ENCODE peak calls at places on chromosome 10, in five cellular contexts. R is SK-N-SH, Z is HCT116, I is H1, S is GM12878. D is an unnamed sample.

GRCh38 chr10:71090801-71091200 is 121.6 kb upstream of the UNC5B start:
- DNase-seq in R (no peak), Z (no peak), I (peak), S (no peak), D (no peak)

GRCh38 chr10:70666960-70667798 is 5.1 kb upstream of the ADAMTS14 start:
- DNase-seq in R (no peak), Z (no peak), I (no peak), S (no peak), D (no peak)

GRCh38 chr10:15804109-15804508 is 56.2 kb downstream of the MINDY3 start:
- DNase-seq in R (no peak), Z (no peak), I (no peak), S (no peak), D (no peak)

GRCh38 chr10:127612-128432 is 7.4 kb upstream of the ZMYND11 start:
- DNase-seq in R (no peak), Z (no peak), I (no peak), S (peak), D (no peak)

GRCh38 chr10:128916339-128916738 is 550.7 kb upstream of the MGMT start:
- DNase-seq in R (no peak), Z (no peak), I (no peak), S (no peak), D (no peak)

GRCh38 chr10:130745831-130746230 is 565.7 kb downstream of the TCERG1L start:
- DNase-seq in R (no peak), Z (no peak), I (no peak), S (no peak), D (no peak)

GRCh38 chr10:92517034-92517655 is 56.7 kb downstream of the IDE start:
- DNase-seq in R (peak), Z (peak), I (peak), S (peak), D (peak)

GRCh38 chr10:48804740-48805182 is 120.1 kb downstream of the WDFY4 start:
- DNase-seq in R (peak), Z (no peak), I (no peak), S (peak), D (no peak)

GRCh38 chr10:26449726-26450125 is 11.6 kb downstream of the APBB1IP start:
- DNase-seq in R (no peak), Z (no peak), I (no peak), S (no peak), D (no peak)

GRCh38 chr10:88157981-88158465 is 294.6 kb downstream of the PTEN start:
- DNase-seq in R (no peak), Z (no peak), I (no peak), S (no peak), D (no peak)

GRCh38 chr10:73732426-73732825 is 11.7 kb upstream of the SEC24C start:
- DNase-seq in R (no peak), Z (no peak), I (no peak), S (no peak), D (no peak)

GRCh38 chr10:113381906-113382562 is 170.8 kb upstream of the HABP2 start:
- DNase-seq in R (no peak), Z (no peak), I (no peak), S (no peak), D (no peak)

GRCh38 chr10:49115015-49115795 is at the start of gene VSTM4:
- DNase-seq in R (peak), Z (no peak), I (peak), S (no peak), D (no peak)

GRCh38 chr10:97764519-97764931 is 7.3 kb downstream of the SFRP5 start:
- DNase-seq in R (no peak), Z (no peak), I (no peak), S (no peak), D (no peak)

GRCh38 chr10:11551915-11552602 is 59.4 kb downstream of the USP6NL start:
- DNase-seq in R (no peak), Z (peak), I (no peak), S (no peak), D (no peak)

GRCh38 chr10:100038561-100039071 is 28.9 kb upstream of the DNMBP start:
- DNase-seq in R (no peak), Z (no peak), I (no peak), S (no peak), D (no peak)

GRCh38 chr10:119489572-119490326 is 52.8 kb downstream of the RGS10 start:
- DNase-seq in R (peak), Z (peak), I (peak), S (no peak), D (no peak)

DNA sequence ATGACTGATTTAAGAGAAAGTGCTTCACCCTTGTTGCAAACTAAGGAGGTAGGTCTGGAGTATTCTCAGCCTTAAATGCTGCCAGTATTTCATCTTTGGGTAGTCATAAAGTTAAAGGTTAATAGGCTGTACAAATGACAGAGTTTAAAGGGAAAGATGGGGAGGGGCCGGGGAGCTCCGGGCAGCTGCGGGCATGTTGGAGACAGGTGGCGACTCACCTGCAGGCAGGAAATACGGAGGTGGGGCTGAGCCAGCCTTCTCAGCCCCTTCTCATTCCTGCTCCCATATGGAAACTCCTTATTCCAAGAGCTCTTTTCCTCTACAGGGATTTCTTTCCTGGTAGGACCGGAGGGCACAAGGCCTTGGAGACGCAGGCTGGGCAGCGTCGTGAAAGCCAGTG is 31.8 kb upstream of the HMX3 start:
- DNase-seq in R (no peak), Z (no peak), I (no peak), S (no peak), D (no peak)
- TF ChIP-seq JUND in R (no peak), Z (no peak), I (no peak), S (no peak), D (no peak)

DNA sequence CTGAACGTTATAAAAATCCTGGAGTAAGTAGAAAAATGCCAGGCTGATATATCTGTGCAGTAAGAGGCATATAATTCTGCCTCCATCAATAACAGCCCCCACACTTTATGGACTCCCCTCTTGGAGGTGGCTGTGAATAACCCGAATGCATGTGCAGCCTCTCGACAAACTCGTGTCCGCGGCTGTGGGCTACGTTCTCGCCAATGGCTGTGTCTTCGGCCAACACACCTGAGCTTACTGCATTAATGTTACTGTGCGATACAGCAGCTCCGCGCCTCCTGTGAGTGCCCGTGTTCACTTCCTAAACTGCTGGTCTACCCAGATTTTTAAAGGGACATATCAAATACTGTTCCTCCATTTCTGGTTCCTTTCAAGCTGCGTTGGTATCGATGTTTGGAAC is 209.4 kb downstream of the ADARB2 start:
- DNase-seq in R (no peak), Z (no peak), I (no peak), S (no peak), D (no peak)
- TF ChIP-seq JUND in R (no peak), Z (no peak), I (no peak), S (no peak), D (no peak)

GRCh38 chr10:80617807-80618206 is 80.1 kb downstream of the SH2D4B start:
- DNase-seq in R (no peak), Z (no peak), I (no peak), S (no peak), D (no peak)
- TF ChIP-seq JUND in R (no peak), Z (no peak), I (no peak), S (no peak), D (no peak)

DNA sequence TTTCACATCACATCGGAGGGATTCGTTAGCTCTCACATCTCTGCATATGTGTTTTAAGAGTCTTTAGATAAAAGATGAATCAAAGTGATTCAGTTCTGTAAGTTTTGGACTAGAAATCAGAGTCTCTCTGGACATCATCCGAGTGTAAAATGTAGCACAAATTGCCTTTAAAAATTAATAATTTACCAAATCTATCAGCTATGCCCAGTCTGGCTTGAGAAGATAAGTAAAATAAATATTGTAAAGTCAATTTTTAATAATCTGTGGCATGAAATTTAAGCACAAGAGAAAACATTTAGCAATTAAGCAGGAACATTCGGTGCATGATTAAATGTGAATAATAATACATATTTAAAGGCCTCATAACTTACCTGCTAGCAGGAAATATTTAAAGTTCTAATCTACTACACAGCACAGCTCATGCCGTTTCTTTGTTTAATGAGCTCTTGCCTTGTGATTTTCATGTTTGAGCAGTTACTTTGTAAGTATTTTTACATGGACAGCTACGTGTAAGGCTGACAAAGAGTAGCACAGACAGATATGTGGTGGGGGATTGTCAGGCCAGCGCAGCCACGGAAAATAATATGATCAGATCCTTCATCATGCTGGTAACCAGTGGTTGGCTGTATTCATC is 317.4 kb downstream of the ADARB2 start:
- DNase-seq in R (no peak), Z (no peak), I (no peak), S (no peak), D (no peak)
- TF ChIP-seq JUND in R (no peak), Z (no peak), I (no peak), S (no peak), D (no peak)

GRCh38 chr10:133279266-133279960 is 2.7 kb upstream of the ADAM8 start:
- DNase-seq in R (no peak), Z (no peak), I (no peak), S (no peak), D (no peak)

GRCh38 chr10:133277993-133278576 is 1.4 kb upstream of the ADAM8 start:
- DNase-seq in R (no peak), Z (no peak), I (no peak), S (no peak), D (peak)

GRCh38 chr10:133279961-133280283 is 3.3 kb upstream of the ADAM8 start:
- DNase-seq in R (no peak), Z (no peak), I (no peak), S (no peak), D (no peak)

GRCh38 chr10:133277277-133277992 is 767 bp upstream of the ADAM8 start:
- DNase-seq in R (no peak), Z (no peak), I (no peak), S (no peak), D (no peak)

GRCh38 chr10:133278577-133279265 is 2.1 kb upstream of the ADAM8 start:
- DNase-seq in R (no peak), Z (no peak), I (no peak), S (no peak), D (peak)
- TF ChIP-seq JUND in R (no peak), Z (no peak), I (no peak), S (no peak), D (no peak)

DNA sequence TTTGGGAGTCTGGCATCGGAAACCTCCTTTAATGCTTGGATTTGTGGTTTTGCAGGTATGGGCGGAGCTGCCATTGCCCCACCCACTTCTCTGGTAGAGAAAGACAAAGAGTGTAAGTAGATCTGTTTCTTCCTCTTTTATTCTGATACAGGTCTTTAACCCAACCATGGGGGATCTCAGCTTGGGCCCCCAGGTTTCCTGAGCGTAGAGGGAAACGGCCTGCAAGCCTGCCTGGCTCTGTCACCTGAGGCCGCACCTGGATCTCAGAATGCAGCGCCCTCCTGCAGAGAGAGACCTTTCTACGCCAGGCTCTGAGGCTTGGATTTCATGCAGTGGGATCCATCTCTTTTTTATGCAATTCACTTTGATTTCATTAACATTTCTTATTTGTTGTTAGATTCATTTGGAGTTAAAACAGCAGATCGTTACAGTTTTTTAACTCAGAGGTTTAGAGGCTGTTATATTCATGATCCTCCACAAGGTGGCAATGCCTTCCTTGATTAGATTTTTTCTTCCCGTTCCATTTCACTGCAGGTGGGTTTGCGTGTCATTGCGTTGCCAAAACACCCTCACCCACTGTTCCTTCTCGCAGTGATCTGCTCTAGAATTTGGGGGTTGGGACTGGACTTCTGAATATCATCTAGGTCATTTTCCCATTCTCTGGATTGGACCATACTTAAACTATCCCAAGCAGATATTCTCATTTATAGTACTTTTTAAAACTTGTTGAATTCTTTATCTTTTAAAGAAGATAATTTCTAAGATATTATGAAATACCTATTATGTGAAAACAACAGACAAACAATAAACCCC is 20.0 kb downstream of the RBM17 start:
- DNase-seq in R (peak), Z (peak), I (no peak), S (no peak), D (peak)
- TF ChIP-seq JUND in R (no peak), Z (no peak), I (no peak), S (no peak), D (no peak)

GRCh38 chr10:124211921-124212320 is 118.5 kb upstream of the CHST15 start:
- DNase-seq in R (no peak), Z (no peak), I (no peak), S (no peak), D (no peak)
- TF ChIP-seq JUND in R (no peak), Z (no peak), I (no peak), S (no peak), D (no peak)

GRCh38 chr10:125839176-125839575 is 15.8 kb downstream of the BCCIP start:
- DNase-seq in R (no peak), Z (no peak), I (no peak), S (no peak), D (no peak)

GRCh38 chr10:125843603-125844329 is 20.4 kb downstream of the BCCIP start:
- DNase-seq in R (no peak), Z (no peak), I (no peak), S (no peak), D (no peak)

GRCh38 chr10:125844673-125845300 is 21.4 kb downstream of the BCCIP start:
- DNase-seq in R (no peak), Z (no peak), I (no peak), S (no peak), D (no peak)

GRCh38 chr10:125840406-125840805 is 17.1 kb downstream of the BCCIP start:
- DNase-seq in R (no peak), Z (no peak), I (no peak), S (no peak), D (no peak)

GRCh38 chr10:125840955-125841354 is 17.6 kb downstream of the BCCIP start:
- DNase-seq in R (no peak), Z (no peak), I (no peak), S (no peak), D (no peak)
- TF ChIP-seq JUND in R (no peak), Z (no peak), I (no peak), S (no peak), D (no peak)

GRCh38 chr10:5035356-5035755 is 31.7 kb upstream of the AKR1C2 start:
- DNase-seq in R (no peak), Z (no peak), I (no peak), S (no peak), D (no peak)

GRCh38 chr10:5036511-5036910 is 32.9 kb upstream of the AKR1C2 start:
- DNase-seq in R (no peak), Z (no peak), I (no peak), S (no peak), D (no peak)

GRCh38 chr10:5030989-5031388 is 27.3 kb upstream of the AKR1C2 start:
- DNase-seq in R (no peak), Z (no peak), I (no peak), S (no peak), D (no peak)

GRCh38 chr10:5034588-5034987 is 30.9 kb upstream of the AKR1C2 start:
- DNase-seq in R (no peak), Z (no peak), I (no peak), S (no peak), D (no peak)

GRCh38 chr10:5033061-5033770 is 29.6 kb upstream of the AKR1C2 start:
- DNase-seq in R (no peak), Z (no peak), I (no peak), S (no peak), D (no peak)
- TF ChIP-seq JUND in R (no peak), Z (no peak), I (no peak), S (no peak), D (no peak)